ENCODE peak calls at places on chromosomes 7 and 10, in six cellular contexts. N is Calu3; P is NCI-H345; Q is GM13976; W is stimulated activated CD4-positive, alpha-beta T cell treated with anti-CD3 and anti-CD28 coated beads, Interleukin-1b, Interleukin-23, amount 100 ng/mL, for 24 hours; V is NCI-H460. F is an unnamed sample.
A peak's percentile ranks its signal among the peaks of the same experiment; 100 is the strongest.

GRCh38 chr10:62022830-62023229 is 121.3 kb downstream of the ARID5B start:
- DNase-seq in P (no peak), N (no peak), Q (no peak), V (no peak), W (no peak), F (no peak)

GRCh38 chr10:132937861-132938260 is 4.5 kb downstream of the CFAP46 start:
- DNase-seq in P (no peak), Q (no peak), V (no peak), N (no peak), W (no peak), F (no peak)

GRCh38 chr7:83005410-83005809 is 157.3 kb downstream of the PCLO start:
- DNase-seq in W (no peak), Q (no peak), P (no peak), V (no peak), N (no peak), F (no peak)

GRCh38 chr7:44112997-44113763 is 9.0 kb downstream of the AEBP1 start:
- DNase-seq in W (no peak), N (no peak), Q (no peak), V (no peak), P (peak; percentile 74), F (no peak)

GRCh38 chr7:94476251-94476840 is 33.3 kb upstream of the CASD1 start:
- DNase-seq in V (no peak), P (no peak), Q (no peak), W (no peak), N (no peak), F (no peak)

GRCh38 chr7:78296036-78296435 is 497.5 kb downstream of the PHTF2 start:
- DNase-seq in V (no peak), N (no peak), Q (no peak), P (no peak), W (no peak), F (no peak)

GRCh38 chr10:5291501-5292195 is 73.1 kb upstream of the UCN3 start:
- DNase-seq in P (no peak), V (peak; percentile 89), W (no peak), Q (no peak), N (peak; percentile 54), F (peak; percentile 83)

GRCh38 chr10:74932648-74933047 is 106.2 kb downstream of the KAT6B start:
- DNase-seq in Q (no peak), W (no peak), P (peak; percentile 13), V (no peak), N (no peak), F (peak; percentile 82)

GRCh38 chr7:96028729-96029128 is 256.4 kb downstream of the DYNC1I1 start:
- DNase-seq in W (no peak), Q (no peak), V (no peak), P (no peak), N (no peak), F (no peak)

GRCh38 chr7:506921-507622 is 12.6 kb downstream of the PDGFA start:
- DNase-seq in P (no peak), Q (no peak), N (no peak), V (no peak), W (no peak), F (no peak)

GRCh38 chr10:89574348-89574747 is 39.0 kb upstream of the SLC16A12 start:
- DNase-seq in N (no peak), Q (no peak), V (no peak), P (no peak), W (no peak), F (no peak)

GRCh38 chr10:93751832-93752231 is 5.9 kb upstream of the LGI1 start:
- DNase-seq in P (no peak), N (peak; percentile 32), W (no peak), Q (no peak), V (peak; percentile 22), F (no peak)

GRCh38 chr7:37450035-37450434 is 1.4 kb upstream of the ELMO1 start:
- DNase-seq in V (no peak), P (no peak), Q (no peak), W (no peak), N (no peak), F (no peak)

GRCh38 chr10:24721254-24722106 is 2.2 kb downstream of the ARHGAP21 start:
- DNase-seq in W (no peak), P (no peak), Q (no peak), V (no peak), N (peak; percentile 36), F (no peak)

GRCh38 chr10:127193125-127193524 is 3.3 kb downstream of the INSYN2A start:
- DNase-seq in P (no peak), W (no peak), Q (no peak), N (no peak), V (no peak), F (no peak)

GRCh38 chr7:144826248-144826647 is 9.6 kb downstream of the TPK1 start:
- DNase-seq in V (no peak), P (no peak), Q (no peak), N (no peak), W (no peak), F (no peak)

GRCh38 chr7:96093435-96093834 is 228.5 kb downstream of the SLC25A13 start:
- DNase-seq in W (no peak), V (no peak), N (no peak), P (no peak), Q (no peak), F (no peak)

GRCh38 chr7:4209966-4210365 is 472.1 kb upstream of the FOXK1 start:
- DNase-seq in Q (no peak), V (no peak), N (no peak), W (no peak), P (no peak), F (no peak)

GRCh38 chr10:124155781-124156401 is 62.5 kb upstream of the CHST15 start:
- DNase-seq in V (no peak), P (no peak), N (peak; percentile 44), Q (no peak), W (no peak), F (peak; percentile 61)

GRCh38 chr10:106504536-106504935 is 660.0 kb downstream of the SORCS1 start:
- DNase-seq in N (no peak), P (no peak), W (no peak), V (no peak), Q (no peak), F (no peak)

GRCh38 chr7:157475095-157475494 is 138.3 kb downstream of the DNAJB6 start:
- DNase-seq in P (no peak), Q (no peak), W (no peak), V (no peak), N (no peak), F (no peak)

GRCh38 chr10:50600286-50600685 is 23.5 kb downstream of the SGMS1 start:
- DNase-seq in N (no peak), Q (no peak), V (no peak), P (no peak), W (no peak), F (no peak)

GRCh38 chr7:119900996-119901395 is 372.0 kb upstream of the KCND2 start:
- DNase-seq in V (no peak), P (no peak), Q (no peak), N (no peak), W (no peak), F (peak; percentile 57)

GRCh38 chr10:54559498-54559897 is 241.5 kb downstream of the PCDH15 start:
- DNase-seq in V (no peak), P (no peak), Q (no peak), N (no peak), W (no peak), F (no peak)

GRCh38 chr7:28685660-28686417 is 272.3 kb downstream of the TRIL start:
- DNase-seq in Q (peak; percentile 48), P (peak; percentile 52), V (peak; percentile 94), N (peak; percentile 91), W (no peak), F (peak; percentile 95)

GRCh38 chr10:30215631-30216030 is 133.4 kb downstream of the MTPAP start:
- DNase-seq in W (no peak), N (no peak), Q (no peak), V (no peak), P (no peak), F (no peak)

GRCh38 chr10:24495666-24496065 is 228.0 kb downstream of the ARHGAP21 start:
- DNase-seq in W (no peak), V (no peak), N (no peak), Q (no peak), P (no peak), F (no peak)

GRCh38 chr10:30114871-30115270 is 55.5 kb upstream of the JCAD start:
- DNase-seq in Q (no peak), W (no peak), P (peak; percentile 16), N (no peak), V (no peak), F (no peak)

GRCh38 chr10:4257939-4258465 is 473.0 kb upstream of the KLF6 start:
- DNase-seq in P (no peak), N (no peak), W (no peak), V (no peak), Q (no peak), F (no peak)

GRCh38 chr7:117014673-117015133 is 61.4 kb downstream of the ST7 start:
- DNase-seq in V (peak; percentile 69), W (no peak), Q (no peak), N (no peak), P (no peak), F (peak; percentile 79)

GRCh38 chr10:27192284-27192683 is 37.1 kb downstream of the MASTL start:
- DNase-seq in Q (no peak), P (no peak), V (peak; percentile 75), W (no peak), N (peak; percentile 45), F (no peak)

GRCh38 chr7:24847754-24848153 is 90.5 kb upstream of the GSDME start:
- DNase-seq in Q (no peak), P (no peak), N (no peak), W (no peak), V (no peak), F (no peak)

GRCh38 chr10:80204193-80204714 is 1.1 kb downstream of the ANXA11 start:
- DNase-seq in V (no peak), W (no peak), N (peak; percentile 87), Q (no peak), P (no peak), F (no peak)

GRCh38 chr10:8874972-8875371 is 820.5 kb downstream of the GATA3 start:
- DNase-seq in P (no peak), N (no peak), W (no peak), Q (no peak), V (no peak), F (no peak)

GRCh38 chr10:13885238-13885990 is 298.6 kb downstream of the PRPF18 start:
- DNase-seq in Q (no peak), P (no peak), V (no peak), W (no peak), N (no peak), F (no peak)

GRCh38 chr7:22444181-22444966 is 55.6 kb downstream of the STEAP1B start:
- DNase-seq in W (no peak), V (no peak), P (peak; percentile 69), N (peak; percentile 92), Q (no peak), F (no peak)

GRCh38 chr10:124511205-124512039 is 49.8 kb downstream of the LHPP start:
- DNase-seq in V (no peak), W (no peak), Q (no peak), N (no peak), P (no peak), F (no peak)

GRCh38 chr10:123576706-123577105 is 89.4 kb upstream of the GPR26 start:
- DNase-seq in P (no peak), V (no peak), Q (no peak), N (no peak), W (no peak), F (no peak)

F was measured in cardiac septum.